ENCODE peak calls at places on chromosomes 16 and 17, in eight cellular contexts. P is GM23248, C is aorta, L is Peyer's patch, N is PC-3, D is trophoblast cell, A is fibroblast of lung, I is heart right ventricle. S is an unnamed sample. For H3K4me1, the result is how much of the 10 kb centered on the place peaks cover.

GRCh38 chr17:67390646-67391480 is 13.8 kb downstream of the PITPNC1 start:
- DNase-seq in L (peak), D (no peak), A (peak), N (peak), P (peak), C (no peak), I (no peak), S (peak)

GRCh38 chr17:41624208-41625101 is at the start of gene KRT17:
- DNase-seq in A (no peak), D (peak), L (no peak), I (no peak), C (peak), P (no peak), N (peak), S (no peak)

GRCh38 chr17:82238562-82239201 is 9.8 kb downstream of the SLC16A3 start:
- DNase-seq in P (peak), I (peak), L (peak), A (peak), N (peak), C (peak), D (peak), S (peak)

GRCh38 chr16:28569011-28569410 is 15.3 kb downstream of the SGF29 start:
- DNase-seq in I (no peak), C (no peak), N (no peak), L (no peak), P (peak), A (peak), D (no peak), S (no peak)

GRCh38 chr17:72702136-72702735 is 390.3 kb downstream of the SLC39A11 start:
- DNase-seq in C (no peak), L (no peak), I (no peak), A (peak), N (peak), P (peak), D (no peak), S (no peak)

GRCh38 chr17:499836-500543 is 147.4 kb upstream of the RPH3AL start:
- DNase-seq in A (no peak), N (no peak), I (no peak), C (peak), D (peak), L (no peak), P (no peak), S (peak)

GRCh38 chr16:20938426-20938825 is 37.9 kb downstream of the LYRM1 start:
- DNase-seq in P (peak), I (no peak), A (peak), C (no peak), L (no peak), D (no peak), N (peak), S (no peak)

GRCh38 chr16:3576211-3576610 is 992 bp downstream of the NLRC3 start:
- DNase-seq in D (no peak), N (no peak), I (no peak), P (no peak), A (no peak), C (no peak), L (no peak), S (no peak)

GRCh38 chr17:78351449-78352006 is 8.3 kb downstream of the SOCS3 start:
- DNase-seq in A (peak), I (peak), L (peak), N (no peak), C (peak), D (peak), P (peak), S (peak)

GRCh38 chr17:82304826-82305726 is 12.3 kb downstream of the CD7 start:
- DNase-seq in I (no peak), A (no peak), C (no peak), N (no peak), L (no peak), P (no peak), D (no peak), S (no peak)

GRCh38 chr17:47692895-47693666 is 880 bp upstream of the TBKBP1 start:
- DNase-seq in P (peak), C (peak), L (no peak), I (no peak), D (no peak), N (no peak), A (no peak), S (no peak)

GRCh38 chr17:37698132-37698615 is 46.7 kb downstream of the HNF1B start:
- DNase-seq in D (no peak), N (peak), I (no peak), C (no peak), P (peak), L (no peak), A (no peak), S (no peak)

GRCh38 chr16:29645699-29646187 is 17.3 kb upstream of the SPN start:
- DNase-seq in C (no peak), D (no peak), L (no peak), P (no peak), A (peak), I (no peak), N (no peak), S (no peak)

GRCh38 chr17:69335018-69335417 is 8.1 kb upstream of the ABCA5 start:
- DNase-seq in D (no peak), C (no peak), A (peak), I (no peak), P (peak), N (peak), L (no peak), S (no peak)

GRCh38 chr16:49855822-49856740 is at the start of gene ZNF423:
- DNase-seq in A (no peak), L (no peak), I (peak), C (no peak), N (no peak), P (peak), D (no peak), S (no peak)

GRCh38 chr17:66491213-66491612 is 188.8 kb downstream of the PRKCA start:
- DNase-seq in C (no peak), D (no peak), A (no peak), I (no peak), N (no peak), L (no peak), P (no peak), S (no peak)

GRCh38 chr16:54402270-54402669 is 115.7 kb upstream of the IRX3 start:
- DNase-seq in C (no peak), I (peak), P (peak), A (no peak), N (no peak), D (no peak), L (no peak), S (no peak)

GRCh38 chr16:88783391-88784073 is 1.5 kb downstream of the PIEZO1 start:
- DNase-seq in N (peak), P (peak), I (peak), D (no peak), C (no peak), A (peak), L (peak), S (peak)

GRCh38 chr17:2420131-2420530 is 19.3 kb upstream of the MNT start:
- DNase-seq in N (no peak), D (no peak), A (no peak), L (no peak), C (no peak), I (no peak), P (no peak), S (no peak)

GRCh38 chr17:46839211-46839610 is 12.2 kb upstream of the WNT9B start:
- DNase-seq in I (no peak), C (no peak), P (no peak), L (no peak), N (no peak), D (no peak), A (no peak), S (no peak)

GRCh38 chr17:45228985-45229517 is 7.4 kb downstream of the FMNL1 start:
- DNase-seq in N (peak), D (peak), I (peak), L (peak), C (peak), P (peak), A (peak), S (peak)

GRCh38 chr17:77204531-77204930 is 63.8 kb downstream of the SEC14L1 start:
- DNase-seq in N (no peak), C (peak), A (no peak), P (no peak), D (no peak), I (no peak), L (peak), S (no peak)

GRCh38 chr16:67967956-67968439 is 439 bp downstream of the SLC12A4 start:
- DNase-seq in N (peak), C (peak), I (peak), A (peak), L (no peak), D (peak), P (peak), S (no peak)

GRCh38 chr16:29943846-29944669 is 17.8 kb upstream of the TMEM219 start:
- DNase-seq in P (peak), I (no peak), L (peak), D (peak), N (peak), A (peak), C (peak), S (no peak)

GRCh38 chr16:17578921-17579876 is 108.4 kb upstream of the XYLT1 start:
- DNase-seq in A (peak), L (peak), P (peak), C (no peak), N (peak), D (peak), I (no peak), S (no peak)

GRCh38 chr16:31455601-31456314 is 3.5 kb upstream of the ARMC5 start:
- DNase-seq in P (no peak), N (no peak), C (no peak), I (no peak), A (no peak), D (no peak), L (peak), S (no peak)

GRCh38 chr17:78476149-78476548 is 97.7 kb downstream of the PGS1 start:
- DNase-seq in L (no peak), I (no peak), C (no peak), P (no peak), D (no peak), N (no peak), A (no peak), S (no peak)

GRCh38 chr17:48544356-48545021 is 420 bp downstream of the HOXB2 start:
- DNase-seq in C (peak), A (peak), I (peak), D (no peak), N (no peak), P (peak), L (peak), S (peak)

GRCh38 chr16:24463196-24463945 is 76.0 kb upstream of the RBBP6 start:
- DNase-seq in D (no peak), C (no peak), L (no peak), A (no peak), P (no peak), N (no peak), I (no peak), S (no peak)

GRCh38 chr17:10051112-10051511 is 146.0 kb upstream of the RCVRN start:
- DNase-seq in N (no peak), D (no peak), C (no peak), A (no peak), L (no peak), P (peak), I (no peak), S (no peak)

GRCh38 chr16:80804061-80804450 is 342 bp downstream of the CDYL2 start:
- DNase-seq in A (peak), L (peak), I (peak), C (peak), D (no peak), P (peak), N (peak), S (peak)

GRCh38 chr17:4427505-4427904 is 6.2 kb upstream of the SPNS3 start:
- DNase-seq in D (no peak), I (no peak), C (no peak), N (no peak), L (no peak), A (no peak), P (no peak), S (no peak)

GRCh38 chr16:2977440-2977839 is 2.8 kb downstream of the PKMYT1 start:
- DNase-seq in L (no peak), C (no peak), A (no peak), N (peak), P (no peak), I (no peak), D (no peak), S (peak)

GRCh38 chr17:81926451-81927144 is 937 bp downstream of the MAFG start:
- DNase-seq in D (peak), N (peak), I (peak), L (peak), C (peak), A (peak), P (peak), S (peak)

GRCh38 chr16:75919664-75920063 is 193.4 kb upstream of the CPHXL start:
- DNase-seq in I (no peak), P (no peak), C (no peak), L (no peak), D (no peak), N (no peak), A (peak), S (no peak)

GRCh38 chr17:45221081-45221996 is at the start of gene FMNL1:
- DNase-seq in A (no peak), C (peak), D (no peak), N (peak), L (peak), P (peak), I (peak), S (peak)

GRCh38 chr17:45388604-45389325 is 43.9 kb downstream of the ARHGAP27 start:
- DNase-seq in C (no peak), P (peak), D (no peak), I (no peak), L (no peak), A (peak), N (peak), S (no peak)

GRCh38 chr17:6786618-6787017 is 10.6 kb downstream of the FBXO39 start:
- DNase-seq in A (peak), N (peak), C (no peak), L (no peak), P (peak), D (no peak), I (no peak), S (no peak)

GRCh38 chr16:35193956-35194355 is 1734.5 kb downstream of the TP53TG3F start:
- DNase-seq in D (no peak), I (no peak), L (no peak), C (no peak), P (no peak), N (no peak), A (no peak), S (no peak)

DNA sequence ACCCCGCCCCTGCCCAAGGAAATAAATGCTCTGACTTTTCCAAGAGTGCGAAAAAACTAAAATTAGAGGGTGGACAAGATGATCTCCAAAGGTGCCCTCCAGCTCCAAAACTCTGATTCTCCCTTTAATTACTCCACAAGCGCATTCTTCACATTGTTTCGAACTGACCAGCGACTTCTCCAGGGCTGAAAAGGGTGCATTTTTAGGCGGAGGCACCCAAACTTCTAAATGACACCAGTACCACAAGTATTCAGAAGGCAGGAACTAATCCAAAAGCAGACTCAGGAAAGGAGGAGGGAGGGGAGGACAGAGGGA is 750 bp downstream of the ZFHX3 start:
- DNase-seq in D (peak), N (no peak), P (peak), C (no peak), A (peak), I (no peak), L (no peak), S (no peak)
- H3K4me1 ChIP-seq in D (under half), N (half or more), P (half or more), C (under half), A (under half), I (half or more), L (half or more), S (half or more)

GRCh38 chr17:64503341-64503740 is 2.7 kb downstream of the DDX5 start:
- DNase-seq in C (no peak), L (no peak), P (peak), D (no peak), N (no peak), I (no peak), A (no peak), S (no peak)
- H3K4me3 ChIP-seq in C (peak), L (no peak), P (peak), D (no peak), N (peak), I (no peak), A (peak), S (peak)

GRCh38 chr16:86073763-86074493 is 175.0 kb downstream of the IRF8 start:
- DNase-seq in C (peak), P (no peak), A (no peak), N (no peak), L (peak), I (no peak), D (no peak), S (no peak)

GRCh38 chr16:86072328-86073102 is 173.6 kb downstream of the IRF8 start:
- DNase-seq in P (peak), D (peak), L (peak), I (peak), N (peak), C (peak), A (peak), S (no peak)

GRCh38 chr16:86074651-86075487 is 175.9 kb downstream of the IRF8 start:
- DNase-seq in C (peak), L (peak), D (no peak), N (no peak), P (no peak), A (peak), I (no peak), S (no peak)

GRCh38 chr16:86071611-86072240 is 172.8 kb downstream of the IRF8 start:
- DNase-seq in D (no peak), N (no peak), I (no peak), C (peak), A (no peak), L (no peak), P (no peak), S (no peak)

DNA sequence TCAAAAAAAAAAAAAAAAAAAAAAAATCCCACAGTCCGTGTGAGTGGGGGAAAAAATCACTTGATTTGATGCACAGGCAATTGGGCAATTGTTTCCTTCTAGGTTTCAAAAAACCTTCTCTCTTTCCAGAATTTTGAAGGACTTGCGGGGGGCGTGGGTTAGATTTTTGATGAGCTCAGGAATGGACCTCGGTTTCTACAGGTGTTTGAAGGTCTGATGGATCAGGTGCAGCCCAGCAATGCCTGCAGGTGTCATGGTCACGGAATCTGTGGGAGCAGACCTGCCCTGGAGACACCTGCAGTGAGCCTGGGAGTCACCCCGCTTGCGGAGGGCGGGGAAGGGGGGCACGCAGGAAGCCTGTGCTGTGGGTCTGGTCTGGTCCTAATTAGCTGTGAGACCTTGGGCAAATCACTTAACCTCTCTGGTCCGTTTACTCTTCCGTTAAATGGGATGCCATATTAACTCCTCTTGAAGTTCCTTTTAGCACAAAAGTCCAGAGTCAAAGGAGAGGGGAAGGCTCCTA is 174.2 kb downstream of the IRF8 start:
- DNase-seq in L (peak), N (no peak), P (no peak), A (no peak), I (no peak), C (peak), D (no peak), S (no peak)
- H3K4me1 ChIP-seq in L (under half), N (under half), P (under half), A (under half), I (under half), C (under half), D (under half), S (under half)

GRCh38 chr17:28405632-28406477 is at the start of gene SLC46A1:
- DNase-seq in A (no peak), I (peak), L (peak), D (peak), P (peak), N (peak), C (peak), S (peak)

GRCh38 chr17:28404812-28405570 is 1.0 kb downstream of the SLC46A1 start:
- DNase-seq in L (peak), A (no peak), P (peak), I (no peak), D (no peak), C (no peak), N (no peak), S (peak)

GRCh38 chr17:28407974-28408306 is 1.9 kb upstream of the SLC46A1 start:
- DNase-seq in I (no peak), D (no peak), P (no peak), C (no peak), L (no peak), A (no peak), N (no peak), S (no peak)

GRCh38 chr17:28407130-28407973 is 1.3 kb upstream of the SLC46A1 start:
- DNase-seq in N (no peak), L (no peak), I (no peak), C (no peak), D (peak), P (no peak), A (no peak), S (peak)

DNA sequence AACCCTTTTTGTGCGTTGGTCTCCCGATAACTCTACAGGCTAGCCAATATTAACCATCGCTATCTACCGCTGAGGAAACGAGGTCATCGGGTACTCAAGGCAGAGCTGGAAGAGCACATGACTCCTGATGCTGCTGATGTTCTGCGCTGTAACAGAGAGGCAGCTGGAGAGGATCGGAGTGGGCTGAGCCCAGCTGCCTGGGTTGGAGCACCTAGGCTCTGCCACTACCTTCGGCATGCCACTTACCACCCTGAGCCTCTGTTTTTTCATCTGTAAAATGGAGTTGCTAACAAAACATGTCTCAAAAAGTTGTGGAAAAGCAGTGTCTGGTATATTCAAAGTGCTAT is 439 bp upstream of the SLC46A1 start:
- DNase-seq in I (no peak), C (no peak), D (no peak), L (no peak), A (no peak), N (no peak), P (peak), S (no peak)
- H3K4me3 ChIP-seq in I (peak), C (no peak), D (no peak), L (peak), A (peak), N (peak), P (peak), S (peak)